ENCODE peak calls at places on chromosomes 6 and 20, in nine cellular contexts. S is Peyer's patch, U is pancreas, J is IMR-90, Q is psoas muscle, Z is bronchial epithelial cell, X is transverse colon, K is gastrocnemius medialis, M is body of pancreas. C is an unnamed sample.

GRCh38 chr6:25297823-25298507 is 18.8 kb downstream of the CARMIL1 start:
- DNase-seq in S (no peak), Q (no peak), M (no peak), J (no peak), U (no peak), Z (no peak), K (no peak), X (no peak), C (no peak)

GRCh38 chr6:162211022-162211421 is 516.5 kb downstream of the PRKN start:
- DNase-seq in J (no peak), S (no peak), Q (no peak), Z (no peak), K (no peak), X (no peak), U (peak; percentile 34), M (peak; percentile 21), C (no peak)

GRCh38 chr6:38417521-38417920 is 222.2 kb downstream of the BTBD9 start:
- DNase-seq in X (no peak), J (no peak), S (no peak), Z (no peak), M (no peak), Q (no peak), U (no peak), K (no peak), C (no peak)

GRCh38 chr6:56513631-56514030 is 129.1 kb downstream of the DST start:
- DNase-seq in S (no peak), X (no peak), J (peak; percentile 25), M (no peak), U (no peak), Z (peak; percentile 14), K (no peak), Q (no peak), C (no peak)

GRCh38 chr20:1764136-1765033 is 106.8 kb upstream of the SIRPG start:
- DNase-seq in S (peak; percentile 91), M (peak; percentile 78), U (peak; percentile 55), X (peak; percentile 80), K (peak; percentile 40), Q (peak; percentile 72), Z (peak; percentile 75), J (peak; percentile 86), C (peak; percentile 76)

GRCh38 chr20:47359533-47360206 is 3.2 kb upstream of the ZMYND8 start:
- DNase-seq in Q (no peak), M (peak; percentile 60), U (no peak), J (no peak), Z (no peak), K (no peak), X (no peak), S (no peak), C (no peak)

GRCh38 chr6:162698004-162698403 is 29.6 kb downstream of the PRKN start:
- DNase-seq in S (no peak), Z (no peak), K (no peak), X (no peak), U (no peak), M (no peak), Q (no peak), J (no peak), C (no peak)

GRCh38 chr6:83707829-83708545 is 914 bp downstream of the SNAP91 start:
- DNase-seq in M (no peak), K (no peak), U (no peak), Z (no peak), Q (no peak), J (no peak), S (no peak), X (no peak), C (peak; percentile 5)

GRCh38 chr20:22407237-22408193 is 176.9 kb downstream of the FOXA2 start:
- DNase-seq in J (no peak), S (no peak), U (no peak), Q (no peak), Z (no peak), K (no peak), X (no peak), M (no peak), C (no peak)

GRCh38 chr6:122730775-122731386 is 48.6 kb upstream of the FABP7 start:
- DNase-seq in U (no peak), Z (peak; percentile 37), M (peak; percentile 11), X (no peak), Q (no peak), K (no peak), S (no peak), J (peak; percentile 54), C (peak; percentile 28)

GRCh38 chr20:3808141-3808479 is 12.0 kb downstream of the CDC25B start:
- DNase-seq in M (peak; percentile 87), J (peak; percentile 92), S (peak; percentile 90), X (peak; percentile 89), U (peak; percentile 89), K (peak; percentile 62), Z (peak; percentile 87), Q (peak; percentile 84), C (peak; percentile 86)

GRCh38 chr6:133317704-133318103 is 76.5 kb downstream of the EYA4 start:
- DNase-seq in U (no peak), X (no peak), S (no peak), Q (no peak), J (no peak), M (no peak), K (no peak), Z (no peak), C (no peak)

GRCh38 chr6:41284726-41285125 is 1.8 kb downstream of the TREM1 start:
- DNase-seq in K (no peak), S (peak; percentile 40), J (peak; percentile 20), X (no peak), M (no peak), U (no peak), Q (no peak), Z (peak; percentile 86), C (no peak)

DNA sequence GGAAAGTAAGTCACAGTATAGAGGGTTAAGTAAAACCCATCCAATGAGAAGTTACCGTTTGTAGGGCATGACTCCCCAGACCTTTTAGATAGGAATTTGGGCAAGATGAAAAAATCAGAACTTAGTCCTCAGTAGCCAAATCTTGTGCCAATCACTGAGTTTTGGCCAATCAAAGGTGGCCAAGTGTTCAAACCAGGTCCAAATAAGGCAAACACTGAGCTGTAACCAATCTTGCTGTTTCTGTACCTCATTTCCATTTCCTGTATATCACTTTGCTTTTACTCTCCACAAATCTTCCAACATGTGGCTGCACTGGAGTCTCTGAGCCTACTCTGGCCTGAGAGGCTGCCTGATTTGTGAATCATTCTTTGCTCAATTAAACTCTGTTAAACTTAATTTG is 81.8 kb upstream of the GPR6 start:
- DNase-seq in J (peak; percentile 5), X (no peak), U (no peak), S (no peak), Q (no peak), M (no peak), K (no peak), Z (no peak), C (no peak)
- H3K27me3 ChIP-seq in J (peaks cover 4% of the 10 kb centered on the region), X (no peaks in the 10 kb centered on the region), U (no peaks in the 10 kb centered on the region), S (no peaks in the 10 kb centered on the region), Q (no peaks in the 10 kb centered on the region), M (no peaks in the 10 kb centered on the region), K (no peaks in the 10 kb centered on the region), Z (peaks cover 3% of the 10 kb centered on the region), C (peaks cover 2% of the 10 kb centered on the region)

GRCh38 chr6:168292911-168293310 is 26.7 kb downstream of the DACT2 start:
- DNase-seq in M (no peak), X (no peak), Q (no peak), Z (no peak), U (no peak), J (no peak), K (no peak), S (no peak), C (no peak)
- H3K27me3 ChIP-seq in M (no peaks in the 10 kb centered on the region), X (no peaks in the 10 kb centered on the region), Q (no peaks in the 10 kb centered on the region), Z (no peaks in the 10 kb centered on the region), U (no peaks in the 10 kb centered on the region), J (no peaks in the 10 kb centered on the region), K (peaks cover 4% of the 10 kb centered on the region), S (no peaks in the 10 kb centered on the region), C (no peaks in the 10 kb centered on the region)

DNA sequence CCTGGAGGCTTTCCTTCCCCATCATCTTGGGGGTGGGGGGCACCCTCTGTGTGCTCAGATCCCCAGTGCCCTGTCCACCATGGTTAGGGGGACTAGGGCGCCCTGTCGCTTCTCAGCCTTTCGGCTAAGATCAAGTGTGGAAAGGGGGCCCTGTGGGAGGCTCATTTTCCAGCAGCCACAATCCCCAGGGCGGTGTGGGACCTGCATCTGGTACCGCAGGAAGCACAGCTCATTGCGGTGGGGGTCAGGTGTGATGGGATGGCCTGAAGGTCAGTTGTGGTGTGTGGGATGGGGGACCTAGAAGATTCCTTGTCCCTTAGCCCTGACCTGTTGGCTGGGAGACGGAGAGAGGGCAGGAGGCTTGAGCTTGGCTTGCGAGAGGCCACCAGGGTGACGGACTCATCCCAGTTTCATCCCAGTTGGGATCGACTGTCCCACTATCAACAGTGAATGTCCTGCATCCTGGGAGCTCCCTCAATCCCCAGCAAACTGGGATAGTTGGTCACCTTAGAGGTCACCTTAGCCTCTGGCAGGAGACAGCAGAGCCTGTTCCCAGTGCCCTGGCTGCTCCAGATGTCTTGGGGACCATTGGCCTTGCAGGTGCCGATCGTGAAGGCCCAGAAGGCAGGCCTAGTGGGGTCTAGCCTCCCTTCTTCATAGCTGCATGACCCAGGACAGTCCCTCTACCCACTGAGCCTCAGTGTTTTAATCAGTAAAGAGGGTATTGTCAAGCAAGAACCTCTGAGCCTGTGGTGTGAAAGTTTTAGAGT is 64.5 kb upstream of the PMEPA1 start:
- DNase-seq in J (no peak), M (no peak), S (no peak), X (no peak), U (no peak), Q (no peak), Z (no peak), K (no peak), C (no peak)
- H3K27me3 ChIP-seq in J (peaks cover 3% of the 10 kb centered on the region), M (no peaks in the 10 kb centered on the region), S (no peaks in the 10 kb centered on the region), X (no peaks in the 10 kb centered on the region), U (no peaks in the 10 kb centered on the region), Q (no peaks in the 10 kb centered on the region), Z (no peaks in the 10 kb centered on the region), K (no peaks in the 10 kb centered on the region), C (no peaks in the 10 kb centered on the region)

GRCh38 chr6:16033214-16033613 is 95.7 kb upstream of the MYLIP start:
- DNase-seq in S (no peak), U (no peak), Z (no peak), M (no peak), X (no peak), J (no peak), K (no peak), Q (no peak), C (no peak)

GRCh38 chr6:16028966-16029365 is 99.9 kb upstream of the MYLIP start:
- DNase-seq in J (no peak), M (no peak), Z (no peak), K (no peak), U (no peak), S (no peak), Q (no peak), X (no peak), C (no peak)

GRCh38 chr6:16035488-16036080 is 93.3 kb upstream of the MYLIP start:
- DNase-seq in Q (no peak), Z (no peak), K (no peak), J (no peak), S (no peak), X (no peak), U (no peak), M (no peak), C (no peak)

GRCh38 chr6:16031278-16031981 is 97.5 kb upstream of the MYLIP start:
- DNase-seq in Q (no peak), M (no peak), K (no peak), X (no peak), Z (no peak), U (no peak), S (no peak), J (no peak), C (no peak)
- H3K27me3 ChIP-seq in Q (no peaks in the 10 kb centered on the region), M (no peaks in the 10 kb centered on the region), K (no peaks in the 10 kb centered on the region), X (no peaks in the 10 kb centered on the region), Z (no peaks in the 10 kb centered on the region), U (no peaks in the 10 kb centered on the region), S (no peaks in the 10 kb centered on the region), J (peaks cover 6% of the 10 kb centered on the region), C (no peaks in the 10 kb centered on the region)

GRCh38 chr6:125363010-125363359 is 61.2 kb upstream of the HDDC2 start:
- DNase-seq in K (no peak), J (peak; percentile 42), X (no peak), U (no peak), Q (no peak), S (no peak), M (no peak), Z (peak; percentile 56), C (peak; percentile 62)
- H3K27me3 ChIP-seq in K (no peaks in the 10 kb centered on the region), J (peaks cover 30% of the 10 kb centered on the region), X (peaks cover 39% of the 10 kb centered on the region), U (no peaks in the 10 kb centered on the region), Q (no peaks in the 10 kb centered on the region), S (no peaks in the 10 kb centered on the region), M (no peaks in the 10 kb centered on the region), Z (peaks cover 6% of the 10 kb centered on the region), C (peaks cover 28% of the 10 kb centered on the region)

C was measured in endothelial cell of umbilical vein.